ENCODE peak calls at places on chromosomes 7 and 10, in nine cellular contexts. E is SK-N-SH, C is heart right ventricle, Z is stomach, J is Peyer's patch, V is pancreas, Q is HFF-Myc, O is astrocyte, R is cardiac muscle cell. T is an unnamed sample.
A peak's percentile ranks its signal among the peaks of the same experiment; 100 is the strongest.

GRCh38 chr7:44052771-44053365 is 8.4 kb downstream of the DBNL start:
- DNase-seq in E (no peak), C (no peak), Z (peak; percentile 14), J (no peak), V (peak; percentile 7), Q (no peak), O (no peak), R (no peak), T (no peak)

GRCh38 chr10:14588084-14588937 is 186.4 kb downstream of the FAM107B start:
- DNase-seq in E (no peak), C (no peak), Z (no peak), J (no peak), V (no peak), Q (peak; percentile 98), O (peak; percentile 95), R (peak; percentile 76), T (peak; percentile 98)

GRCh38 chr7:149321978-149322541 is 60.1 kb downstream of the ZNF783 start:
- DNase-seq in E (no peak), C (no peak), Z (no peak), J (no peak), V (no peak), Q (no peak), O (peak; percentile 14), R (peak; percentile 49), T (peak; percentile 9)

GRCh38 chr10:48599830-48600134 is 5.1 kb downstream of the ARHGAP22 start:
- DNase-seq in E (no peak), C (no peak), Z (no peak), J (no peak), V (no peak), Q (no peak), O (no peak), R (no peak), T (no peak)

GRCh38 chr7:157484411-157485081 is 147.7 kb downstream of the DNAJB6 start:
- DNase-seq in E (no peak), C (no peak), Z (peak; percentile 21), J (no peak), V (no peak), Q (no peak), O (no peak), R (no peak), T (no peak)

GRCh38 chr10:26173837-26174236 is 42.7 kb upstream of the GAD2 start:
- DNase-seq in E (no peak), C (no peak), Z (no peak), J (no peak), V (no peak), Q (no peak), O (no peak), R (no peak), T (no peak)

GRCh38 chr7:46352335-46352954 is 431.4 kb upstream of the IGFBP3 start:
- DNase-seq in E (peak; percentile 69), C (no peak), Z (no peak), J (no peak), V (no peak), Q (peak; percentile 33), O (peak; percentile 40), R (peak; percentile 82), T (peak; percentile 77)

GRCh38 chr10:75037171-75038153 is 74.0 kb upstream of the SAMD8 start:
- DNase-seq in E (no peak), C (no peak), Z (no peak), J (no peak), V (no peak), Q (no peak), O (no peak), R (no peak), T (no peak)

GRCh38 chr7:50069613-50070012 is 23.4 kb downstream of the ZPBP start:
- DNase-seq in E (no peak), C (peak; percentile 23), Z (no peak), J (peak; percentile 36), V (peak; percentile 27), Q (no peak), O (peak; percentile 2), R (peak; percentile 36), T (peak; percentile 23)

GRCh38 chr10:48363617-48364355 is 57.3 kb downstream of the MAPK8 start:
- DNase-seq in E (peak; percentile 30), C (no peak), Z (peak; percentile 29), J (no peak), V (peak; percentile 28), Q (peak; percentile 56), O (peak; percentile 55), R (peak; percentile 86), T (peak; percentile 76)

GRCh38 chr10:116669832-116670644 is 49.3 kb downstream of the PNLIPRP2 start:
- DNase-seq in E (peak; percentile 77), C (no peak), Z (no peak), J (no peak), V (no peak), Q (no peak), O (no peak), R (peak; percentile 17), T (no peak)

GRCh38 chr7:106139253-106140251 is 27.4 kb upstream of the SYPL1 start:
- DNase-seq in E (no peak), C (no peak), Z (no peak), J (no peak), V (no peak), Q (no peak), O (peak; percentile 29), R (peak; percentile 54), T (peak; percentile 59)

GRCh38 chr10:22263106-22263505 is 45.3 kb upstream of the EBLN1 start:
- DNase-seq in E (no peak), C (no peak), Z (no peak), J (no peak), V (no peak), Q (no peak), O (no peak), R (no peak), T (no peak)

DNA sequence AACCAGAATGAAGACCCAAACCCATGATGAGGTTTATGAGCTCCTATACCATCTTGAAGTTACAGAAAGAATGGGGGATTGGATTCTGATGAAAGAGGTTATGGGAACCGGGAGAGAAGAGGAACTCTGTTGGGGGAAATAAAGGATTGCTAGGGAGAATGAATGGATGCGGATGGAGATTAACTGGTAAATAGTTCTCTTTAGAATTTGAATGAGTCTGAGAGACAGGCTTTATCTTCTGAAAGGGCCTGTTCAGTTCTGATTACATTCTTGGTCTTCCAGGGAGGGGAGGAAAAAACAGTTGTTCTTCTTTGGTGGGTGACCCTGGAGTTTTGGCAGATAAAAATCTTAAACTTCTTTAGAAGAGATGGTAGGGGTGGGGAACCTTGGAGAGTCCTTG is 13.9 kb downstream of the SUGCT start:
- DNase-seq in E (no peak), C (no peak), Z (no peak), J (no peak), V (no peak), Q (no peak), O (no peak), R (no peak), T (no peak)
- TF ChIP-seq CTCF in E (no peak), C (no peak), Z (no peak), J (no peak), V (no peak), Q (no peak), O (no peak), R (no peak), T (no peak)

GRCh38 chr7:27172388-27172774 is 1.7 kb downstream of the HOXA10 start:
- DNase-seq in E (no peak), C (no peak), Z (no peak), J (no peak), V (no peak), Q (no peak), O (no peak), R (no peak), T (peak; percentile 63)

GRCh38 chr7:27170494-27170811 is 3.7 kb downstream of the HOXA10 start:
- DNase-seq in E (no peak), C (no peak), Z (no peak), J (no peak), V (no peak), Q (no peak), O (no peak), R (no peak), T (no peak)

GRCh38 chr7:27172823-27173411 is 1.2 kb downstream of the HOXA10 start:
- DNase-seq in E (peak; percentile 66), C (no peak), Z (peak; percentile 20), J (no peak), V (no peak), Q (no peak), O (no peak), R (no peak), T (peak; percentile 88)

GRCh38 chr7:27170936-27171635 is 3.0 kb downstream of the HOXA10 start:
- DNase-seq in E (no peak), C (no peak), Z (no peak), J (no peak), V (no peak), Q (no peak), O (no peak), R (no peak), T (no peak)

GRCh38 chr7:27171636-27172387 is 2.3 kb downstream of the HOXA10 start:
- DNase-seq in E (no peak), C (no peak), Z (no peak), J (no peak), V (no peak), Q (no peak), O (no peak), R (no peak), T (no peak)
- H3K4me3 ChIP-seq in E (no peak overlapping the region), C (no peak overlapping the region), Z (no peak overlapping the region), J (peak overlapping the region; percentile 37), V (no peak overlapping the region), Q (peak overlapping the region; percentile 83), O (no peak overlapping the region), R (no peak overlapping the region), T (peak overlapping the region; percentile 87)

DNA sequence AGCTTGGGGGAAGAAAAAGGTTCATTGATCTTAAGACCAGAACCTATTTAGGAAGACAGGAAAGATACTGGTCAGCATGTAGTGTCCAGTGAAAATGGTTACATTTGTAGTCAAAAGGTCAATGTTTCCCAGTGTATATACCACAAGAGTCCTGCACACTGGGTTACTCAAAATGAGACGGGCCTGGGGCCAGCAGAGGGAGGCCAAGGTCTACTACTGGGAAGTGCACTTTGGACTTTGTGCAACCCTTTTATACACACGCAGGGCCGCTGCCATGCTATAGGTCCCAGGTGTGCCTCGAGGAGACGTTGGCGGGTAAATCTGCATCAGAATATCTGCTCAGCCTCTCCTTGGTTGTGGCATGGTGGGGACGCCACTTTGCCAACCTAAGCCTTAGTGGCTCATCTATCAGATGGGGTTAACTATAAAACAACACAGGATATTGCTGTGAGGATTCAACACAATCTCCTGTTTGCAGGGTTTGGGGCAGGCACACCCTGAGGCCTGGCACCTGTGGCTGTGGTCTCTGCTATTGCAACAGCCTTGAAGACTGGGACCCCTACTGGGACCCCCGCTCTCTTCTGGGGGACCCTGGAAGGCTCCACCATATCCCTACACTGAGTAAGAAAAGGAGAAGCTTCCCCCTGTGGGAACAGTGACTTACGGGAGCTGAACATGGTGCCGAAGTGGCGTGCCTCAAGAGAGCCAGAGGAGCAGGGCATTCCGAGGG is 19.7 kb downstream of the CLRN3 start:
- DNase-seq in E (no peak), C (no peak), Z (peak; percentile 80), J (peak; percentile 9), V (no peak), Q (no peak), O (no peak), R (peak; percentile 34), T (no peak)
- TF ChIP-seq CTCF in E (no peak), C (no peak), Z (no peak), J (peak; percentile 87), V (no peak), Q (no peak), O (no peak), R (peak; percentile 31), T (no peak)

DNA sequence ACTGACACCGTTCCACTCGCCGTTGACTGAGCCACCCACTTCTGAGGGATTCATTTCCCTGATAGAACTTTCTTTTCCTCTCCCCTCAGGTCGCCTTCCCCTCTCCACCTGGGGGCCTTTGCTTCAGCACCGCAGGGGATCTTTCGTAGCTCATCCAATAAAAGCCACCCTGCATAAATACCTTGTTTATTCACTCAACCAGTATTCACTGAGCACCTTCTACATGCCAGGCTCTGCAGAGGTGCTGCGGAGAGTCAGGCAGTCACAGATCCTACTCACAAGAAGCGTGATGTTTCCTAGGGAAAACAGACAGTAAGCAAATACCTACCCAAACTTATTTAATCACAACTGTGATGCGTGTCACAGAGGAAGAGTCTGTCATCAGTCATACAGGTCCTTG is 127.7 kb downstream of the TEX36 start:
- DNase-seq in E (no peak), C (no peak), Z (no peak), J (no peak), V (no peak), Q (no peak), O (no peak), R (no peak), T (no peak)
- H3K4me3 ChIP-seq in E (no peak overlapping the region), C (no peak overlapping the region), Z (no peak overlapping the region), J (no peak overlapping the region), V (no peak overlapping the region), Q (no peak overlapping the region), O (no peak overlapping the region), R (no peak overlapping the region), T (no peak overlapping the region)